ENCODE peak calls at places on chromosomes 13 and 19, in seven cellular contexts. R is tibial artery; F is astrocyte of the spinal cord; E is tibial nerve; M is AG04449; G is mammary epithelial cell; Q is CD8-positive, alpha-beta T cell. B is an unnamed sample.

GRCh38 chr13:97286317-97287046 is 64.3 kb downstream of the MBNL2 start:
- DNase-seq in R (no peak), Q (no peak), G (no peak), F (no peak), M (no peak), E (no peak), B (no peak)

GRCh38 chr19:51386882-51387520 is 773 bp downstream of the LIM2 start:
- DNase-seq in Q (no peak), R (no peak), G (no peak), M (no peak), E (no peak), F (no peak), B (no peak)

GRCh38 chr13:49441846-49442245 is 2.0 kb downstream of the CAB39L start:
- DNase-seq in R (no peak), E (no peak), M (no peak), F (peak), G (no peak), Q (no peak), B (no peak)

GRCh38 chr19:10642473-10642872 is 11.7 kb upstream of the ILF3 start:
- DNase-seq in E (no peak), M (no peak), G (no peak), F (no peak), R (no peak), Q (no peak), B (no peak)

GRCh38 chr13:30985637-30986205 is 53.3 kb downstream of the TEX26 start:
- DNase-seq in R (no peak), G (peak), Q (no peak), M (no peak), F (peak), E (no peak), B (no peak)

GRCh38 chr13:111865046-111865445 is 201.9 kb upstream of the SOX1 start:
- DNase-seq in Q (no peak), F (no peak), E (no peak), M (no peak), G (no peak), R (no peak), B (no peak)

GRCh38 chr19:11046608-11047354 is 42.5 kb upstream of the LDLR start:
- DNase-seq in Q (no peak), G (no peak), M (no peak), E (no peak), F (no peak), R (no peak), B (no peak)

GRCh38 chr19:49570138-49570856 is 10.1 kb downstream of the NOSIP start:
- DNase-seq in G (peak), R (peak), M (no peak), E (peak), F (peak), Q (peak), B (peak)

DNA sequence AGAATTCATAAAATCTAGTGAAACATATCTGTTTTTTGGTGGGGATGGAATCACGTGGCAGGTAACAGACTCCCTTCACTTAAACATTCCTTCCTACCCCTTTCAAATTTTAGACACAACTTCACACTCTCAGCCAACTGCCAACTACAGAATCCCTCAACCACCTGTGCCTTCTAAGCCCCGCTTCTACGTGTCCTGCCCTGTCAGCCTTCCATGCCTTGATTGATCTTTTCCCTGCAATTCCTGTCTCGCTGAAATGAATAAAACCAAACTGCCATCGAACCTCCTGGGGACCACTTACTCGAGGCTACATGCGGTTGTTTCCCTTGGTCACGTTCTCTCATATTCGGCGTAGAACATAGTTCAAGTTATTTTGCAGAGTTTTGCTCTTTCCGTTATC is 1.2 kb downstream of the ZNF625 start:
- DNase-seq in Q (no peak), R (no peak), G (no peak), M (no peak), F (no peak), E (no peak), B (no peak)
- H3K4me3 ChIP-seq in Q (peak), R (peak), G (peak), M (peak), F (peak), E (peak), B (peak)

DNA sequence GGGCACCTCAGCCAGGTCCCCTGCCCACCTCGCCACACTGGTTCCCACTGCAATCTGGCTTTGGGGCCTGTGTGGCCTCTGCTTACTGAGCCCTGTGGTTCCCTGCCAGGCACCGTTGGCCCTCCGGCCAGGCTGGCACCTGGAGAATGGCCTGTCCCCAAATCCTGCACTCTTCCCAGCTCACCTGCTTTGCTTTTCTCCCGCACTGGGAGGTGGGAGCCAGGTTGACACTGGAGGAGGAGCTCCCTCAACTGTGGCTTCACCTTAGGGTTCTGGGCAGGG is 97.0 kb downstream of the SCGB2B2 start:
- DNase-seq in M (no peak), E (no peak), F (no peak), Q (no peak), G (no peak), R (no peak), B (no peak)
- TF ChIP-seq CTCF in M (no peak), E (no peak), F (no peak), Q (no peak), G (no peak), R (no peak), B (no peak)

DNA sequence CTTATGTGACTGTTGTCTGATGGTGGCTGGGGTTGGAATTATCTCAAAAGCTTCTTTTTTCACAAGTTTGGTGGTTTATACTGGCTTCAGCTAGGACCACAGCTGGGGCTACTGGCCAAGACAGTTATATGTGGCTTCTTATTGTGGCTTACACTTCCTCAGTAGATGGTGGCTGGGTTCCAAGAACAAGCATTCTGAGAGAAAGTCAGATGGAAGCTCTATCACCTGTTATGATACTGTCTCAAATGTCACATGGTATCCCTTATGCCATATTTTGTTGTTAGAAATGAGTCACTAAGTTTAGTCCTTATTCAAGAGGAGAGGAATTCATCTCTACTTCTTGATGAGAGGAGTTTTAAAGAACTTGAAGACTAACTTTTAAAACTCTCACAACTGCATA is 41.6 kb downstream of the NDFIP2 start:
- DNase-seq in E (no peak), M (no peak), F (peak), R (no peak), G (peak), Q (no peak), B (peak)
- H3K4me3 ChIP-seq in E (no peak), M (no peak), F (no peak), R (no peak), G (no peak), Q (no peak), B (no peak)

GRCh38 chr19:39111593-39112199 is 13.9 kb upstream of the PAK4 start:
- DNase-seq in R (no peak), G (peak), M (no peak), E (no peak), Q (no peak), F (no peak), B (no peak)
- TF ChIP-seq CTCF in R (no peak), G (no peak), M (no peak), E (no peak), Q (no peak), F (no peak), B (no peak)

GRCh38 chr19:3368848-3369336 is 2.5 kb downstream of the NFIC start:
- DNase-seq in Q (no peak), E (no peak), M (no peak), G (peak), R (no peak), F (peak), B (no peak)
- H3K4me3 ChIP-seq in Q (no peak), E (peak), M (peak), G (peak), R (peak), F (peak), B (peak)

DNA sequence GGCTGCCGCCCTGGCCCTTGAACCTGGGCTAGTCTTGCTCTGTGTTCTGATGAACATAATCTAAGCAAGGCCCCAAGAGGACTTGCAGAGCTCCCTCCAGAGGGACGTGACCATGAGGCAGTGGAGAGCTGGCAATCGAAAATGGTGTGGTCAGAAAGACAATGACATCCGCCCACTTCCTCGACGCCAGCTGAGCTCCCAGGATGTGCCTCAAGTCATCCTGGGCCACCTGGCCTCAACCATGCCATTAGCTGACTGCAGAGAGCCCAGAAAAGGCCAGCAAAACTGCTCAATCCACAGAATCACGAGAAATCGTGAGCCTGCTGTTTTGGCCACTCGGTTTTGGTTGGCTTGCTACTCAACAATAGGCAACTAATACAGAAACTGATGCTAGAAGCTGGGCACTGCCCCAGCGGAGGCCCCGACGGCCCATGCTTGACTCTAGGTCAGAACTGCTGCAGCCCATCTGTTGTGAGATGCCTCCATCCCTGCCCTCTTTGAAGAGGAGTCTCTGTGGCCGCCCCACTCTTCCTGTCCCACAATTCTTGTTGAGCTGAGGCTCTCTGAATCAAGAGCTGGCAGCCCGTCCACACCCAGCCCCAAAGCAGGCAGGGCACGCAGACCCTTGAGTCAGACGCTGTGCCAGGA is 53.3 kb downstream of the STK24 start:
- DNase-seq in G (no peak), M (no peak), F (no peak), R (no peak), E (no peak), Q (no peak), B (no peak)
- TF ChIP-seq CTCF in G (no peak), M (no peak), F (no peak), R (no peak), E (no peak), Q (no peak), B (no peak)

GRCh38 chr13:51221674-51222509 is at the start of gene FAM124A:
- DNase-seq in F (no peak), Q (no peak), M (no peak), E (peak), R (no peak), G (no peak), B (no peak)

GRCh38 chr13:51222510-51223283 is 499 bp downstream of the FAM124A start:
- DNase-seq in M (no peak), Q (no peak), F (no peak), E (peak), G (no peak), R (no peak), B (no peak)

GRCh38 chr13:51221108-51221507 is 1.1 kb upstream of the FAM124A start:
- DNase-seq in R (no peak), G (no peak), Q (no peak), E (no peak), M (no peak), F (no peak), B (no peak)

GRCh38 chr13:51225034-51225433 is 2.8 kb downstream of the FAM124A start:
- DNase-seq in R (no peak), M (no peak), F (no peak), G (no peak), E (no peak), Q (no peak), B (no peak)

DNA sequence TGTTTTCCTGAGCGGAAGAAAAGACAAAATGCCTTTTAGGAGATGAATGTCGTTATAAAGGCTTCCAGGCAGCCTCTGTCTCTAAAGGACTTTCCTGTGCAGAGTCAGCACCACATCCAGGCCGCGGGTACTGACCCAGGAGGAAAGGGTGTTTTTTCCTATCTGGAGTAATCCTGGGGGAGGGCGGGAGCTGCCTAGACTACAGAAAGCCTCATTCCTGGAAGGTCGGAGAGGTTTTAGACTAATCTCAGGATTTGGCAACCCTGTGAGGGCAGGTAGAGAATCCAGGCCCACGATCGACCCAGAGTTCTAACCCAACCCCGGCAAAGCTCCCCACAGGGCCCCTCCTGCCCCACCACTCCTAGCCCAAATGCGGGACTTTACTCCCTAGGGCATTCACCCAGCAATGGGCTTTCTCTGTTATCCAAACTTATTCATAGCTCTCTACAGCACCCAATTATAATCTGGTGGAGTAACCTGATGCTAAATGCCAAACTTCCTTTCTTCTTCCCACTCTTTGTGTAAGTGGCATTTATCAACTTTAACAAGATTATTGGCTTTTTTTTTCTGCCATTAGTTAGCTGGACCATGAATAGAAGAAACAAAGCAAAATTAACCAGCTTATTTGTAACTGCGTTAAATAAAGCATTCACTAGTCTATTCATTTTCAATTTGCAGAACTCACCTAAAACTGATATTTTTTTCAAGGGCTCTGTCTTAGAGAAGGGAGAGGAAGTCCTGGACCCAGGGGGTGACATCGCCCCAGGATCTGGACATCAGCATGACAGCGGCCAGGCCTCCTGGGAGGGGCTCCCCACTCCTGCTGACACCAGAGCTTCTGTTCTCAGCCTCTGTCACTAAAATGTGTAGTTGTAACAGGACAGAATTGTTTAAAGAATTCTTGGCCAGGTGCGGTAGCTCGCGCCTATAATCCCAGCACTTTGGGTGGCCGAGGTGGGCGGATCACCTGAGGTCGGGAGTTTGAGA is 1.4 kb downstream of the FAM124A start:
- DNase-seq in R (no peak), F (no peak), E (peak), Q (no peak), G (no peak), M (no peak), B (no peak)
- H3K4me3 ChIP-seq in R (peak), F (no peak), E (peak), Q (no peak), G (no peak), M (no peak), B (no peak)

GRCh38 chr13:26050568-26051230 is 1.1 kb downstream of the SHISA2 start:
- DNase-seq in M (no peak), E (no peak), Q (peak), F (peak), G (peak), R (no peak), B (no peak)
- TF ChIP-seq CTCF in M (no peak), E (no peak), Q (no peak), F (no peak), G (no peak), R (no peak), B (no peak)

B was measured in AG09309.